ENCODE peak calls at places on chromosomes 11 and 22, in four cellular contexts. Q, G, X and N are unnamed samples.

GRCh38 chr22:21665047-21665851 is 563 bp upstream of the PPIL2 start:
- DNase-seq in Q (no peak), G (no peak), X (no peak), N (no peak)

GRCh38 chr11:4134844-4135243 is 40.2 kb downstream of the RRM1 start:
- DNase-seq in X (no peak), Q (no peak), G (peak; percentile 40), N (peak; percentile 37)

GRCh38 chr22:16601437-16602223 is 9.0 kb upstream of the CCT8L2 start:
- DNase-seq in Q (peak; percentile 33), X (no peak), G (peak; percentile 29), N (no peak)

GRCh38 chr11:111945198-111945597 is 8.1 kb downstream of the DIXDC1 start:
- DNase-seq in X (no peak), G (no peak), Q (no peak), N (no peak)

GRCh38 chr11:71302534-71302909 is 50.1 kb upstream of the SHANK2 start:
- DNase-seq in X (peak; percentile 1), G (no peak), Q (no peak), N (no peak)

GRCh38 chr11:64489831-64490441 is 101.1 kb upstream of the SLC22A12 start:
- DNase-seq in X (no peak), Q (no peak), G (peak; percentile 8), N (no peak)

GRCh38 chr11:57235761-57236703 is 1.0 kb downstream of the APLNR start:
- DNase-seq in G (no peak), X (no peak), Q (no peak), N (no peak)

GRCh38 chr11:10495464-10495786 is 40.4 kb downstream of the AMPD3 start:
- DNase-seq in X (no peak), G (no peak), Q (no peak), N (no peak)

GRCh38 chr11:44755553-44756505 is 29.1 kb downstream of the TSPAN18 start:
- DNase-seq in Q (no peak), G (no peak), X (no peak), N (no peak)

GRCh38 chr11:35154960-35155359 is 16.0 kb downstream of the CD44 start:
- DNase-seq in Q (no peak), G (no peak), X (no peak), N (no peak)

GRCh38 chr11:48081151-48082010 is 101.0 kb downstream of the PTPRJ start:
- DNase-seq in Q (peak; percentile 89), G (peak; percentile 7), X (peak; percentile 68), N (no peak)

GRCh38 chr22:17826151-17826550 is 51.9 kb upstream of the BID start:
- DNase-seq in X (no peak), Q (no peak), G (no peak), N (no peak)

GRCh38 chr11:13207665-13208594 is 69.7 kb upstream of the BMAL1 start:
- DNase-seq in Q (peak; percentile 41), X (peak; percentile 14), G (peak; percentile 62), N (peak; percentile 28)

GRCh38 chr11:61680622-61681191 is 516 bp downstream of the DAGLA start:
- DNase-seq in X (no peak), G (no peak), Q (peak; percentile 33), N (no peak)

GRCh38 chr11:30990625-30991348 is 378.8 kb downstream of the DCDC1 start:
- DNase-seq in G (no peak), Q (no peak), X (no peak), N (no peak)

GRCh38 chr11:12696911-12697581 is 22.8 kb downstream of the TEAD1 start:
- DNase-seq in X (no peak), Q (no peak), G (peak; percentile 89), N (no peak)

GRCh38 chr11:73245461-73245860 is 26.7 kb upstream of the P2RY6 start:
- DNase-seq in Q (no peak), X (no peak), G (no peak), N (no peak)

GRCh38 chr22:50105529-50106100 is 15.8 kb downstream of the MOV10L1 start:
- DNase-seq in X (no peak), Q (no peak), G (peak; percentile 81), N (no peak)

GRCh38 chr11:3345736-3346135 is 33.2 kb downstream of the ZNF195 start:
- DNase-seq in Q (no peak), X (no peak), G (no peak), N (no peak)

GRCh38 chr11:116833816-116834534 is 3.4 kb downstream of the APOA1 start:
- DNase-seq in G (no peak), X (no peak), Q (no peak), N (no peak)

GRCh38 chr11:45890886-45891550 is 5.6 kb downstream of the MAPK8IP1 start:
- DNase-seq in X (no peak), Q (no peak), G (no peak), N (no peak)

GRCh38 chr22:32842486-32842885 is 41.0 kb downstream of the TIMP3 start:
- DNase-seq in G (no peak), Q (no peak), X (no peak), N (no peak)

GRCh38 chr11:71946144-71946571 is 17.3 kb downstream of the RNF121 start:
- DNase-seq in G (peak; percentile 71), Q (no peak), X (no peak), N (no peak)

GRCh38 chr11:32659672-32660071 is 76.0 kb downstream of the EIF3M start:
- DNase-seq in Q (no peak), G (peak; percentile 13), X (no peak), N (no peak)

GRCh38 chr11:106152824-106153223 is 75.4 kb downstream of the AASDHPPT start:
- DNase-seq in X (no peak), G (peak; percentile 76), Q (no peak), N (no peak)

GRCh38 chr11:77602385-77603105 is 12.8 kb downstream of the AQP11 start:
- DNase-seq in X (no peak), Q (no peak), G (peak; percentile 90), N (peak; percentile 68)

GRCh38 chr11:77598195-77598594 is 8.4 kb downstream of the AQP11 start:
- DNase-seq in Q (no peak), X (no peak), G (no peak), N (no peak)

GRCh38 chr11:26712497-26712896 is 9.4 kb downstream of the SLC5A12 start:
- DNase-seq in G (no peak), Q (no peak), X (no peak), N (no peak)

GRCh38 chr11:35307221-35307621 is 112.1 kb downstream of the SLC1A2 start:
- DNase-seq in X (no peak), G (no peak), Q (no peak), N (no peak)

GRCh38 chr11:61896665-61897386 is 5.5 kb upstream of the FADS3 start:
- DNase-seq in Q (no peak), X (no peak), G (no peak), N (no peak)

GRCh38 chr22:50705851-50706351 is 32.1 kb upstream of the ACR start:
- DNase-seq in G (no peak), Q (peak; percentile 3), X (no peak), N (no peak)

GRCh38 chr22:33975841-33976240 is 55.6 kb upstream of the LARGE1 start:
- DNase-seq in Q (no peak), G (no peak), X (no peak), N (no peak)

GRCh38 chr22:44033689-44034088 is 9.6 kb downstream of the PARVB start:
- DNase-seq in X (no peak), G (no peak), Q (no peak), N (no peak)

GRCh38 chr22:50218153-50218995 is 17.6 kb downstream of the SELENOO start:
- DNase-seq in G (no peak), Q (no peak), X (no peak), N (no peak)

GRCh38 chr22:39242809-39243442 is 1.9 kb downstream of the PDGFB start:
- DNase-seq in Q (no peak), X (no peak), G (peak; percentile 74), N (no peak)

GRCh38 chr22:48807155-48807554 is 1020.5 kb downstream of the BRD1 start:
- DNase-seq in G (no peak), X (no peak), Q (no peak), N (no peak)

GRCh38 chr11:46693597-46694012 is 6.8 kb downstream of the ARHGAP1 start:
- DNase-seq in G (peak; percentile 67), Q (no peak), X (no peak), N (no peak)

GRCh38 chr11:126645206-126645605 is 289.7 kb downstream of the ST3GAL4 start:
- DNase-seq in X (no peak), Q (no peak), G (no peak), N (no peak)

GRCh38 chr11:57432714-57433163 is 5.8 kb upstream of the SLC43A3 start:
- DNase-seq in G (peak; percentile 33), Q (no peak), X (peak; percentile 20), N (no peak)

DNA sequence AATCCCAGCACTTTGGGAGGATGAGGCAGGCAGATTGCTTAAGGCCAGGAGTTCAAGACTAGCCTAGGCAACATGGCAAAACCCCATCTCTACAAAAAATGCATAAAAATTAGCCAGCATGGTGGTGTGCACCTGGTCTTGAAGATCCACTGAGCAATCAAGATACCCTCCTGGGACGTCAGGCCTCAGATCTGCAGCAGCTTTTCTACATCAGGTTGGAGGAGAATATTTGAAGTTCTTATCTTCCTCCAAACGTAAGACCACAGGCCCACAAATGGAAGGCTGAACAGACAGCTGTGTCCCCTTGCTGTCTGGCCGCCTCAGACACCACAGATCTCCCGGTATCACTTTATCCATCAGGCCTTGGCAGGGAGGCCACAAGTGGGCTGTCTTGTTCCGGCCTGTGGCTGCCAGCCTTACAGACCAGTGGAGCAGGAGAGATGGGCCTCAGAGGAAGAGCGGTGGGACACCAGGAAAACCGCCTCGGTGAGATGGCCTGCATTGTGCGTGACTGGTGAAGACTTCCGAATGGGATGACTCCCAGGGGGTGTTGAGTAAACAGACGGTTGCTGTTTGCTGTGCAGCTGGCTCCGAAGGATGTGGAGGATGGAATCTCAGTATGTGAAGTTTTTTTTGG is 15.9 kb downstream of the UBASH3B start:
- DNase-seq in G (no peak), X (no peak), Q (no peak), N (no peak)
- TF ChIP-seq CTCF in G (no peak), X (no peak), Q (no peak), N (no peak)

GRCh38 chr11:128927683-128928336 is 14.9 kb downstream of the TP53AIP1 start:
- DNase-seq in G (no peak), Q (no peak), X (no peak), N (no peak)

GRCh38 chr11:128924618-128925017 is 18.1 kb downstream of the TP53AIP1 start:
- DNase-seq in Q (no peak), X (no peak), G (no peak), N (no peak)

GRCh38 chr11:128927108-128927461 is 15.6 kb downstream of the TP53AIP1 start:
- DNase-seq in X (no peak), G (no peak), Q (no peak), N (no peak)

GRCh38 chr11:128926437-128927107 is 16.1 kb downstream of the TP53AIP1 start:
- DNase-seq in G (no peak), Q (no peak), X (no peak), N (no peak)

DNA sequence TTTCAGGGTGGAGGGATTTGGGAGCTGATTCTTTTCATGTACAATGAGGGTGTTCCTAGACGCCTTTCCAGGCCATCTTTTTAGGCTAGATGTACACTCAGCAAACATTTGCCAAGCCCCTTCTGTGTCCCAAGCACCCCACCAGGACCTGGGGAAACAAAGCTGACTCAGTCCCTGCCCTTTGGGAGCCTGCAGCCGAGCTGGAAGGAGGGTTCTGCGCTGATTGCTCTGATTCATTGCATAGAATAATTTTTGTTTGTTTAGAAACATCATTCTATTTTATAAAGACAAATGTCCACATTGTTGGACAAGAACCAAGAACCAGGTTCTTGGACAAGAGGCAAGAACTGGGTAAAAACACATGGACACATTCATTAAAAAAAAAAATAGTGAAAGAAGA is 16.7 kb downstream of the TP53AIP1 start:
- DNase-seq in X (no peak), G (no peak), Q (no peak), N (no peak)
- H3K27me3 ChIP-seq in X (no peaks in the 10 kb centered on the region), G (no peaks in the 10 kb centered on the region), Q (no peaks in the 10 kb centered on the region), N (peaks cover 10% of the 10 kb centered on the region)

GRCh38 chr11:94650756-94651155 is 83.6 kb downstream of the PIWIL4 start:
- DNase-seq in Q (peak; percentile 74), X (peak; percentile 62), G (peak; percentile 38), N (peak; percentile 86)
- TF ChIP-seq CTCF in Q (no peak), X (no peak), G (no peak), N (peak; percentile 16)

GRCh38 chr11:1636291-1636950 is 6.8 kb downstream of the KRTAP5-5 start:
- DNase-seq in X (no peak), Q (no peak), G (no peak), N (no peak)
- H3K27me3 ChIP-seq in X (peaks cover 42% of the 10 kb centered on the region), Q (peaks cover 14% of the 10 kb centered on the region), G (peaks cover 29% of the 10 kb centered on the region), N (peaks cover 11% of the 10 kb centered on the region)